ENCODE peak calls at places on chromosomes 6 and 20, in seven cellular contexts. L is effector CD4-positive, alpha-beta T cell; J is naive thymus-derived CD8-positive, alpha-beta T cell; G is stimulated activated CD8-positive, alpha-beta memory T cell treated with anti-CD3 and anti-CD28 coated beads, Interleukin-12 subunit alpha, Interleukin-12 subunit beta, amount 100 ng/mL, for 4 hours; Y is heart right ventricle; B is ELF-1; R is iris pigment epithelial cell. P is an unnamed sample.

GRCh38 chr20:59817846-59818245 is 115.6 kb downstream of the SYCP2 start:
- DNase-seq in R (no peak), Y (no peak), B (no peak), J (no peak), L (no peak), G (no peak), P (no peak)

GRCh38 chr6:136226027-136226673 is 24.0 kb downstream of the MTFR2 start:
- DNase-seq in L (peak; percentile 42), G (no peak), J (peak; percentile 41), Y (peak; percentile 50), B (peak; percentile 50), R (peak; percentile 61), P (peak; percentile 45)

GRCh38 chr20:43955244-43956191 is 40.9 kb downstream of the TOX2 start:
- DNase-seq in L (peak; percentile 29), J (peak; percentile 6), R (peak; percentile 94), Y (no peak), B (no peak), G (no peak), P (peak; percentile 79)

GRCh38 chr6:139131736-139132285 is 3.1 kb upstream of the HECA start:
- DNase-seq in R (no peak), G (no peak), J (no peak), Y (no peak), L (no peak), B (no peak), P (no peak)

GRCh38 chr6:52494298-52495072 is 74.3 kb downstream of the EFHC1 start:
- DNase-seq in G (no peak), B (no peak), J (no peak), Y (no peak), L (no peak), R (no peak), P (no peak)

GRCh38 chr20:57795977-57796560 is 86.3 kb upstream of the PMEPA1 start:
- DNase-seq in J (no peak), R (no peak), B (no peak), G (no peak), Y (no peak), L (no peak), P (no peak)

GRCh38 chr20:43237651-43238050 is 47.9 kb upstream of the PTPRT start:
- DNase-seq in J (no peak), B (no peak), Y (no peak), L (no peak), R (no peak), G (no peak), P (no peak)

GRCh38 chr6:118685823-118686449 is 34.5 kb upstream of the CEP85L start:
- DNase-seq in L (no peak), Y (no peak), J (no peak), G (no peak), R (no peak), B (no peak), P (peak; percentile 61)

GRCh38 chr6:150347845-150348244 is 21.0 kb upstream of the IYD start:
- DNase-seq in G (no peak), Y (no peak), J (no peak), R (no peak), B (no peak), L (no peak), P (no peak)

GRCh38 chr6:50353603-50354002 is 303.9 kb upstream of the DEFB112 start:
- DNase-seq in J (no peak), R (no peak), B (peak; percentile 2), L (no peak), G (no peak), Y (no peak), P (peak; percentile 47)

GRCh38 chr6:101000334-101000733 is 119.2 kb upstream of the ASCC3 start:
- DNase-seq in B (no peak), G (no peak), J (no peak), R (peak; percentile 22), Y (no peak), L (no peak), P (no peak)

GRCh38 chr6:74554041-74554440 is 651.8 kb downstream of the COL12A1 start:
- DNase-seq in R (no peak), B (no peak), Y (no peak), G (no peak), L (no peak), J (no peak), P (no peak)

GRCh38 chr6:23176883-23177282 is 607.5 kb downstream of the HDGFL1 start:
- DNase-seq in Y (no peak), B (no peak), L (no peak), J (no peak), G (no peak), R (no peak), P (no peak)

P was measured in mesendoderm.